ENCODE peak calls at places on chromosomes 1 and 21, in six cellular contexts. B, Z, Y, V, L and Q are unnamed samples.

GRCh38 chr1:84089470-84090261 is 54.4 kb upstream of the PRKACB start:
- DNase-seq in B (no peak), Z (no peak), Y (no peak), V (no peak), L (no peak), Q (no peak)

GRCh38 chr1:205199931-205200299 is 11.6 kb downstream of the DSTYK start:
- DNase-seq in B (no peak), Z (no peak), Y (no peak), V (no peak), L (no peak), Q (no peak)

GRCh38 chr1:112798293-112798692 is 83.2 kb upstream of the PPM1J start:
- DNase-seq in B (no peak), Z (no peak), Y (no peak), V (no peak), L (no peak), Q (no peak)

GRCh38 chr1:16348414-16349182 is 3.7 kb downstream of the FBXO42 start:
- DNase-seq in B (no peak), Z (no peak), Y (no peak), V (peak), L (no peak), Q (no peak)

GRCh38 chr1:205228052-205228451 is 306 bp downstream of the TMCC2 start:
- DNase-seq in B (no peak), Z (no peak), Y (no peak), V (no peak), L (no peak), Q (no peak)

GRCh38 chr1:161733526-161733925 is 12.2 kb downstream of the FCRLB start:
- DNase-seq in B (no peak), Z (no peak), Y (no peak), V (peak), L (no peak), Q (no peak)

GRCh38 chr1:43440358-43440757 is 13.4 kb downstream of the HYI start:
- DNase-seq in B (no peak), Z (no peak), Y (no peak), V (no peak), L (no peak), Q (no peak)

GRCh38 chr1:77347646-77348045 is 65.8 kb downstream of the AK5 start:
- DNase-seq in B (no peak), Z (no peak), Y (no peak), V (no peak), L (no peak), Q (peak)

GRCh38 chr1:245155186-245156040 is 628 bp downstream of the KIF26B start:
- DNase-seq in B (no peak), Z (no peak), Y (no peak), V (no peak), L (peak), Q (no peak)

GRCh38 chr1:246527402-246528088 is 20.5 kb upstream of the SMYD3 start:
- DNase-seq in B (peak), Z (no peak), Y (no peak), V (no peak), L (no peak), Q (no peak)

GRCh38 chr1:89821322-89822108 is 683 bp downstream of the LRRC8D start:
- DNase-seq in B (peak), Z (peak), Y (no peak), V (no peak), L (peak), Q (no peak)

GRCh38 chr1:67559222-67559700 is 125.7 kb upstream of the GADD45A start:
- DNase-seq in B (no peak), Z (peak), Y (peak), V (no peak), L (no peak), Q (peak)

GRCh38 chr1:228363686-228364067 is 43.0 kb downstream of the TRIM11 start:
- DNase-seq in B (no peak), Z (no peak), Y (no peak), V (no peak), L (no peak), Q (no peak)

GRCh38 chr1:3506943-3507342 is 52.5 kb downstream of the ARHGEF16 start:
- DNase-seq in B (no peak), Z (no peak), Y (no peak), V (no peak), L (no peak), Q (no peak)

GRCh38 chr1:59177756-59178155 is 119.1 kb upstream of the FGGY start:
- DNase-seq in B (no peak), Z (no peak), Y (no peak), V (no peak), L (no peak), Q (no peak)

GRCh38 chr1:16119504-16119903 is 36.4 kb downstream of the EPHA2 start:
- DNase-seq in B (no peak), Z (no peak), Y (no peak), V (no peak), L (no peak), Q (no peak)

GRCh38 chr21:45150630-45151265 is 76.4 kb downstream of the ADARB1 start:
- DNase-seq in B (no peak), Z (no peak), Y (no peak), V (no peak), L (no peak), Q (no peak)

GRCh38 chr1:170307426-170307825 is 161.7 kb downstream of the NTMT2 start:
- DNase-seq in B (no peak), Z (no peak), Y (no peak), V (no peak), L (no peak), Q (no peak)

GRCh38 chr1:153790282-153790995 is 15.2 kb downstream of the SLC27A3 start:
- DNase-seq in B (peak), Z (peak), Y (peak), V (no peak), L (peak), Q (peak)

GRCh38 chr1:85091647-85092295 is 43.5 kb upstream of the MCOLN3 start:
- DNase-seq in B (peak), Z (no peak), Y (no peak), V (no peak), L (no peak), Q (no peak)

GRCh38 chr1:208445710-208446702 is 201.8 kb upstream of the PLXNA2 start:
- DNase-seq in B (no peak), Z (no peak), Y (no peak), V (no peak), L (peak), Q (no peak)

GRCh38 chr1:20366766-20367602 is 76.3 kb downstream of the VWA5B1 start:
- DNase-seq in B (no peak), Z (peak), Y (no peak), V (peak), L (peak), Q (no peak)

GRCh38 chr1:18100493-18101063 is 7.0 kb upstream of the IGSF21 start:
- DNase-seq in B (peak), Z (peak), Y (peak), V (peak), L (peak), Q (peak)

GRCh38 chr1:110337704-110338199 is 1.4 kb upstream of the RBM15 start:
- DNase-seq in B (peak), Z (peak), Y (no peak), V (no peak), L (peak), Q (peak)

GRCh38 chr1:240987928-240988327 is 369.1 kb downstream of the RGS7 start:
- DNase-seq in B (no peak), Z (no peak), Y (no peak), V (no peak), L (no peak), Q (no peak)

GRCh38 chr1:216119600-216119999 is 303.6 kb downstream of the USH2A start:
- DNase-seq in B (peak), Z (no peak), Y (no peak), V (peak), L (peak), Q (no peak)

GRCh38 chr21:45225741-45226327 is 61.9 kb downstream of the POFUT2 start:
- DNase-seq in B (no peak), Z (no peak), Y (no peak), V (no peak), L (no peak), Q (no peak)

GRCh38 chr1:112396668-112397025 is 633 bp downstream of the CTTNBP2NL start:
- DNase-seq in B (no peak), Z (no peak), Y (no peak), V (no peak), L (peak), Q (no peak)

GRCh38 chr1:60035925-60036324 is 37.6 kb downstream of the C1orf87 start:
- DNase-seq in B (no peak), Z (no peak), Y (no peak), V (no peak), L (peak), Q (no peak)

GRCh38 chr1:202162418-202163280 is 2.2 kb upstream of the PTPN7 start:
- DNase-seq in B (no peak), Z (no peak), Y (no peak), V (no peak), L (no peak), Q (no peak)

GRCh38 chr1:164308101-164308500 is 250.9 kb upstream of the PBX1 start:
- DNase-seq in B (no peak), Z (no peak), Y (no peak), V (no peak), L (no peak), Q (no peak)

GRCh38 chr1:201502511-201502857 is 4.4 kb downstream of the CSRP1 start:
- DNase-seq in B (no peak), Z (no peak), Y (no peak), V (no peak), L (no peak), Q (no peak)

GRCh38 chr1:227808566-227808965 is 6.9 kb upstream of the PRSS38 start:
- DNase-seq in B (no peak), Z (no peak), Y (no peak), V (no peak), L (no peak), Q (no peak)

GRCh38 chr1:219928791-219929118 is 398 bp upstream of the SLC30A10 start:
- DNase-seq in B (no peak), Z (no peak), Y (no peak), V (no peak), L (peak), Q (no peak)

GRCh38 chr1:71587961-71588360 is 507.1 kb upstream of the ZRANB2 start:
- DNase-seq in B (peak), Z (no peak), Y (no peak), V (peak), L (peak), Q (no peak)

GRCh38 chr1:162349635-162350330 is 26.9 kb downstream of the SPATA46 start:
- DNase-seq in B (no peak), Z (no peak), Y (no peak), V (peak), L (peak), Q (no peak)

GRCh38 chr21:41616063-41616591 is 108.2 kb upstream of the TMPRSS2 start:
- DNase-seq in B (no peak), Z (no peak), Y (no peak), V (peak), L (no peak), Q (peak)

GRCh38 chr1:192109576-192109975 is 48.7 kb upstream of the RGS18 start:
- DNase-seq in B (no peak), Z (no peak), Y (no peak), V (no peak), L (no peak), Q (no peak)

GRCh38 chr1:64404202-64404601 is 65.7 kb upstream of the CACHD1 start:
- DNase-seq in B (no peak), Z (no peak), Y (no peak), V (no peak), L (no peak), Q (no peak)

GRCh38 chr1:167723707-167724323 is 2.0 kb downstream of the MPZL1 start:
- DNase-seq in B (no peak), Z (no peak), Y (no peak), V (no peak), L (peak), Q (no peak)
- H3K4me3 ChIP-seq in B (peak), Z (peak), Y (peak), V (peak), L (no peak), Q (peak)

DNA sequence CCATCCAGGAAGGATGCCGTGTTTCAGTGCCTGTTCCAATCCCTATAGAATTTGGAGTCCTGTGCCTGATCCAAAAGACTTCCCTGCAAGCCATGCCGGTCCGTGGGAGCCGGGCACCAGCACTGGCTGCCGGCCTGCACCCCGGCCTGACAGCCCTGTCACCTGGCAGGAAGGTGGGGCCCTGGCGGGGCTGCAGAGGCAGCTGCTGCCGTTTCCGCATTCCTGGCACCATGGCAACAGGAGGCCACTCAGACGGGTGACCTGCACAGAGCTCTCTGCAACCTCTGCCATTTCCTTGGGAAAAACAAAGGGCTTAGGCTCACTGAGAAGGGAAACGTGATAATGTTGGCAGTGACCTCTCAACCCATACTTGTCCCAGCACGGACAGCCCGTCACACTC is 63.2 kb upstream of the TMEM51 start:
- DNase-seq in B (peak), Z (no peak), Y (no peak), V (no peak), L (peak), Q (no peak)
- H3K4me3 ChIP-seq in B (no peak), Z (no peak), Y (no peak), V (no peak), L (no peak), Q (no peak)

DNA sequence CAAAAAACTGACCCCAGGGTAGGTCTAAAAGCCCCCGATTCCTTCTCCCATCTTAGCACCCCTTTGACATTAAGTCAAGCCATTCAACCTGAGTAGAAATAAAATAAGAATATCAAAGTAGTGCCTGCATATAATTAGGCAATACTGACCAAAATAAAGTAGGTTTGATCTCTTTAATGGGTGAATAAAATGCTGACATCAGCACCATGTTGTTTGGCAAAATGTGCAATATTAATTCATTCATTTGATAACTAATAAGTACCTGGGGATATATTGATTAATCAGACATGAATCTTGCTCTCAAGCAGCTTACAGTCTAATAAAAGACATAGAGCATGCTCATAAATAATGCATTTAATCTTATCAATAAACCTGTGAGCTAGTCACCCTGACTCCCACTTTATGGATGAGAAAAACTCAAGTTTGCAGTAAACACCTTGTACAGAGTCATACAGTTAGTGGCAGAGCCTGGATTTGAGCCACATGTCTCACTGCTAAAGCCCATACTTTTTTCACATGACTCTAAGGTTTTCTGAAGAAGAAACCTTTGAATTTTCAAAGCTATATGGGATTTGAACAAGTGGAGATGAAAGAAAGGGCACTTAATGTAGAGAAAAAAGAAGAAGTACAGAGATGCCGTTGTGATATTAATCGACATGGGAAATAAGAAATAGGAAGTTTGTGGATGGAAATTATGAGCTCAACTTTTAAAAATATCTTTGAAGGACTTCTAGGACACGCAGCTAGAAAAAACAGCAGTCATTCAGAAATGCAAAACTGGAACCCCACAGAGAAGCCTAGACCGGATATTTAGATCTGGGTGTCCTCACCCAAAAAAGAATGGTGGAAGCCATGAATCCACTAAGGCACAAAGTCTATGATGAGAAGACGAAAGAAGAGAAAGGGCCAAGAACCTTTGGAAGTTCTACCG is 183.9 kb downstream of the TOMM20 start:
- DNase-seq in B (peak), Z (no peak), Y (no peak), V (no peak), L (no peak), Q (no peak)
- H3K4me3 ChIP-seq in B (no peak), Z (no peak), Y (no peak), V (no peak), L (no peak), Q (no peak)

GRCh38 chr1:210252621-210253041 is 20.0 kb downstream of the SERTAD4 start:
- DNase-seq in B (no peak), Z (peak), Y (no peak), V (no peak), L (peak), Q (no peak)

GRCh38 chr1:210248341-210248740 is 15.7 kb downstream of the SERTAD4 start:
- DNase-seq in B (no peak), Z (no peak), Y (no peak), V (no peak), L (no peak), Q (no peak)

GRCh38 chr1:210251680-210252490 is 19.3 kb downstream of the SERTAD4 start:
- DNase-seq in B (no peak), Z (no peak), Y (no peak), V (no peak), L (peak), Q (no peak)

GRCh38 chr1:210250665-210250997 is 18.0 kb downstream of the SERTAD4 start:
- DNase-seq in B (no peak), Z (no peak), Y (no peak), V (no peak), L (peak), Q (peak)

GRCh38 chr1:210250998-210251679 is 18.5 kb downstream of the SERTAD4 start:
- DNase-seq in B (peak), Z (peak), Y (no peak), V (no peak), L (peak), Q (peak)
- H3K4me3 ChIP-seq in B (no peak), Z (peak), Y (peak), V (peak), L (no peak), Q (peak)

GRCh38 chr1:22208973-22209378 is 66.1 kb upstream of the WNT4 start:
- DNase-seq in B (no peak), Z (no peak), Y (no peak), V (no peak), L (no peak), Q (no peak)
- H3K4me3 ChIP-seq in B (no peak), Z (no peak), Y (no peak), V (no peak), L (no peak), Q (no peak)

DNA sequence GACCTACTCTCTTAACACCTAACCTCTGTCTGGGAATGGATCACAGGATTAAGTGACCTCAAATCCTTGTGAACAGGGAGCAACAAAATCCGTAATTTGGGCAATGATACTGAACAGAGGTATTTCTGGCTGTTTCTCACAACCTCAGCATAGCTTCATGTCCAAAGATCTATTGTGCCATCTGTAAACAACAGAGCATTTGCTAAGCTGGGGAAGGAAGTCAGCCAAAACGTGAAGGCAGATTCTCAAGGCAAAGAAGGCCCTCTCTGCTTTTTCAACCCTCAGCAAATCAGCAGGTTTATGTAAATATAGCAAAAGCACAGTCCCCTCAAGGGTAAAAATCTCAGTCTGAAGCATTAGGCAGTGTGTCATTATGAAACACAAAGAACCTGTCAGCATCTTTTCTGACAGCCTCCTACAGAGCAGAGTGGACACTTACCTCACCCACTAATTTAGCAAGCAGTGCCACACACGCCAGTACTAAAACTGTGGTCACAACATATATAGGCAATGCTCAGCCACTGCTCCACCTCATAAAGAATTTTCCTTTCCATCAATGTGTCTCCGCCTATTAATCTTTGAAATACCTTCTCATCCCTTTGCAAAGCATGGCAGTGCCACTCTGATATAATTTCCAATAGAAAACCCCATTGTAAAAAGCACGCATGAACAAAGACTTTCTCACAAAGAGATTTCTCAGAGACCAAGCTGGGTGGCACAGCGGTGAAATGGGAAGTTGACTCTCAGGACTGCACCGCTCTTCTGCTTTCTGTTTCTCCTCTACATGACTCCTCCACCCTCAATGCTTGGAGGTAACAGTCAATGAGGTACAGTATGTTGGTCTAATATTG is 188.0 kb downstream of the RERE start:
- DNase-seq in B (peak), Z (no peak), Y (no peak), V (no peak), L (no peak), Q (no peak)
- H3K4me3 ChIP-seq in B (peak), Z (no peak), Y (no peak), V (no peak), L (no peak), Q (peak)